ENCODE peak calls at places on chromosome 22, in five cellular contexts. U is ascending aorta, F is esophagus muscularis mucosa, Y is upper lobe of right lung, X is stomach. S is an unnamed sample.

GRCh38 chr22:19634206-19634536 is 80.1 kb upstream of the SEPTIN5 start:
- DNase-seq in U (no peak), F (no peak), Y (no peak), X (no peak), S (no peak)

GRCh38 chr22:36846271-36846670 is 14.5 kb upstream of the NCF4 start:
- DNase-seq in U (no peak), F (no peak), Y (peak; percentile 17), X (no peak), S (no peak)

GRCh38 chr22:18994780-18995711 is 59.0 kb upstream of the PRODH start:
- DNase-seq in U (no peak), F (no peak), Y (peak; percentile 70), X (no peak), S (no peak)

GRCh38 chr22:26053737-26054316 is 115.4 kb upstream of the SEZ6L start:
- DNase-seq in U (no peak), F (no peak), Y (no peak), X (no peak), S (no peak)

GRCh38 chr22:43110927-43111623 is 525 bp downstream of the BIK start:
- DNase-seq in U (no peak), F (no peak), Y (peak; percentile 83), X (peak; percentile 76), S (no peak)

GRCh38 chr22:33697640-33698039 is 222.6 kb downstream of the LARGE1 start:
- DNase-seq in U (no peak), F (no peak), Y (no peak), X (no peak), S (no peak)

GRCh38 chr22:33921576-33922181 is 1.4 kb upstream of the LARGE1 start:
- DNase-seq in U (peak; percentile 71), F (peak; percentile 92), Y (peak; percentile 77), X (peak; percentile 64), S (no peak)

GRCh38 chr22:45120931-45121330 is 42.8 kb upstream of the NUP50 start:
- DNase-seq in U (no peak), F (no peak), Y (no peak), X (no peak), S (peak; percentile 11)

GRCh38 chr22:42892571-42893316 is 35.7 kb upstream of the ARFGAP3 start:
- DNase-seq in U (no peak), F (no peak), Y (no peak), X (peak; percentile 82), S (no peak)

GRCh38 chr22:48579035-48579914 is 1248.4 kb downstream of the BRD1 start:
- DNase-seq in U (no peak), F (no peak), Y (no peak), X (no peak), S (no peak)

GRCh38 chr22:19758896-19759458 is 1.6 kb upstream of the TBX1 start:
- DNase-seq in U (no peak), F (no peak), Y (no peak), X (no peak), S (no peak)

GRCh38 chr22:42939941-42940653 is 74.9 kb downstream of the PACSIN2 start:
- DNase-seq in U (peak; percentile 75), F (no peak), Y (peak; percentile 68), X (peak; percentile 69), S (no peak)

GRCh38 chr22:35219012-35219411 is 38.3 kb upstream of the HMGXB4 start:
- DNase-seq in U (no peak), F (no peak), Y (no peak), X (no peak), S (no peak)

GRCh38 chr22:49166746-49167145 is 660.9 kb downstream of the BRD1 start:
- DNase-seq in U (no peak), F (no peak), Y (peak; percentile 36), X (no peak), S (no peak)

GRCh38 chr22:19811211-19811621 is 43.5 kb downstream of the GNB1L start:
- DNase-seq in U (peak; percentile 41), F (no peak), Y (no peak), X (no peak), S (peak; percentile 74)

GRCh38 chr22:36449776-36450175 is 31.7 kb downstream of the TXN2 start:
- DNase-seq in U (no peak), F (no peak), Y (no peak), X (no peak), S (no peak)

GRCh38 chr22:32644252-32645100 is 157.0 kb upstream of the TIMP3 start:
- DNase-seq in U (peak; percentile 75), F (no peak), Y (peak; percentile 75), X (peak; percentile 40), S (no peak)

GRCh38 chr22:19022755-19023154 is 86.7 kb upstream of the PRODH start:
- DNase-seq in U (no peak), F (no peak), Y (no peak), X (no peak), S (no peak)

GRCh38 chr22:36701166-36701713 is 2.3 kb downstream of the CACNG2 start:
- DNase-seq in U (no peak), F (no peak), Y (no peak), X (no peak), S (no peak)

GRCh38 chr22:30305519-30305905 is 16.2 kb upstream of the CASTOR1 start:
- DNase-seq in U (peak; percentile 83), F (no peak), Y (peak; percentile 70), X (peak; percentile 62), S (no peak)

GRCh38 chr22:36998620-36999351 is 20.5 kb downstream of the TST start:
- DNase-seq in U (no peak), F (no peak), Y (no peak), X (no peak), S (no peak)

GRCh38 chr22:27867114-27867957 is 51.7 kb downstream of the PITPNB start:
- DNase-seq in U (no peak), F (no peak), Y (no peak), X (no peak), S (no peak)

GRCh38 chr22:48321986-48322545 is 1505.6 kb downstream of the BRD1 start:
- DNase-seq in U (no peak), F (no peak), Y (no peak), X (no peak), S (no peak)

DNA sequence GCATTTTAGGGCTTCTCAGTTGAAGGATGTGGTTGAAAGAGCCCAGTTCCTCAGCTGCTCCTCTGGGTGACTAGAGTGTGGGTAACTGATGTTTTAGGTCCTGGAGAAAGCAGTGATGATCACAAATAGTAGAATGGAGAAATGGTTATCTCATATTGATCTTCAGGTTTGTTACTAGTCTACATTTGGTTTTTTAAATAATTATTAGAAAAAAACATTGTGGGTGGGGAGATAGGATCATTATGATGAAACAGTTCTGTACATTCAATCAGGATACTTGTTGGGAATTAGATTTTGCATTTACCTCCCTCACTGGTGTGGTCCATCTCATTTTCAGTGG is 24.9 kb downstream of the SREBF2 start:
- DNase-seq in U (no peak), F (no peak), Y (no peak), X (no peak), S (no peak)
- TF ChIP-seq CTCF in U (no peak), F (no peak), Y (no peak), X (no peak), S (no peak)

GRCh38 chr22:17265649-17266248 is 46.5 kb upstream of the ADA2 start:
- DNase-seq in U (no peak), F (no peak), Y (no peak), X (no peak), S (no peak)
- H3K4me3 ChIP-seq in U (no peak overlapping the region), F (no peak overlapping the region), Y (no peak overlapping the region), X (no peak overlapping the region), S (no peak overlapping the region)

GRCh38 chr22:39098026-39098425 is 982 bp downstream of the APOBEC3H start:
- DNase-seq in U (no peak), F (no peak), Y (no peak), X (no peak), S (no peak)
- H3K4me1 ChIP-seq in U (no peaks in the 10 kb centered on the region), F (peaks cover 11% of the 10 kb centered on the region), Y (peaks cover 19% of the 10 kb centered on the region), X (peaks cover 9% of the 10 kb centered on the region), S (peaks cover 12% of the 10 kb centered on the region)

GRCh38 chr22:31399211-31400022 is at the start of gene DRG1:
- DNase-seq in U (peak; percentile 98), F (peak; percentile 98), Y (peak; percentile 99), X (peak; percentile 98), S (peak; percentile 96)
- TF ChIP-seq CTCF in U (no peak), F (peak; percentile 26), Y (no peak), X (peak; percentile 21), S (no peak)

GRCh38 chr22:23511627-23512347 is 68.3 kb downstream of the IGLL1 start:
- DNase-seq in U (no peak), F (no peak), Y (no peak), X (no peak), S (no peak)
- H3K4me3 ChIP-seq in U (no peak overlapping the region), F (no peak overlapping the region), Y (no peak overlapping the region), X (no peak overlapping the region), S (no peak overlapping the region)

GRCh38 chr22:46609724-46610161 is 10.4 kb upstream of the GRAMD4 start:
- DNase-seq in U (no peak), F (no peak), Y (no peak), X (no peak), S (no peak)

GRCh38 chr22:46611189-46611588 is 9.0 kb upstream of the GRAMD4 start:
- DNase-seq in U (no peak), F (no peak), Y (no peak), X (no peak), S (no peak)

GRCh38 chr22:46607483-46608114 is 12.6 kb upstream of the GRAMD4 start:
- DNase-seq in U (no peak), F (no peak), Y (no peak), X (no peak), S (no peak)

GRCh38 chr22:46610345-46610744 is 9.8 kb upstream of the GRAMD4 start:
- DNase-seq in U (no peak), F (no peak), Y (no peak), X (no peak), S (no peak)

DNA sequence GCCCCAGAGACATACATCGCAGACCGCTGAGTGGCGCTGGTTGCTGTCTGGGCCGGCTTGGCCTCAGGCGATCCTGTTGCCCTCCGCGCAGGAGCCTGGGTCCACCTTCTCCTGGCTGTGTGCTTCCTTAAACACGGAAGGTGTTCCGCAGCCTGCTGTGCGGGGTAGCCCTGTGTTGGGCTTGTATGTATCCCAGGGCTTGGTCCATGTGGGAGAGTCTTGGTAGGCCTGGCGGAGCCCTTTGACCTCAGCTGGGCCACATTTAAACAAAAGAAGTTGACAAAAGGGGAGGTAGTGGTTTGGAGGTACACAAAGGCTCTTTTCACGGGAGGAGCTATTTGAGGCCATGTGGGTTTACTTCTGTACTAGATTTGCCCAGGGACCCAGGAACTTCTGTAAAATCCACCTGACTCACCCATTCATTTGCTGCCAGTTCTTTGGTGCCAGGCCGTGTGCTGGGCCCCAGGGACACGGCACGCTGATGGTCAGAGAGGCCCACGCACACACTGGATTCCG is 11.0 kb upstream of the GRAMD4 start:
- DNase-seq in U (no peak), F (no peak), Y (no peak), X (peak; percentile 92), S (no peak)
- H3K4me1 ChIP-seq in U (no peaks in the 10 kb centered on the region), F (peaks cover 21% of the 10 kb centered on the region), Y (peaks cover 20% of the 10 kb centered on the region), X (peaks cover 68% of the 10 kb centered on the region), S (peaks cover 29% of the 10 kb centered on the region)

GRCh38 chr22:50274311-50274710 is 4.1 kb upstream of the MAPK11 start:
- DNase-seq in U (no peak), F (no peak), Y (no peak), X (peak; percentile 66), S (no peak)
- TF ChIP-seq CTCF in U (peak; percentile 32), F (peak; percentile 29), Y (peak; percentile 35), X (peak; percentile 16), S (no peak)

S was measured in vagina.